ENCODE peak calls at places on chromosomes 2 and 18, in nine cellular contexts. F, X, Z, I, G, M, J, T and L are unnamed samples.

GRCh38 chr2:46735108-46735691 is 180.4 kb downstream of the MCFD2 start:
- DNase-seq in F (no peak), X (no peak), Z (no peak), I (no peak), G (no peak), M (no peak), J (no peak), T (no peak), L (no peak)

GRCh38 chr2:179595284-179595683 is 266.1 kb downstream of the ZNF385B start:
- DNase-seq in F (no peak), X (no peak), Z (no peak), I (no peak), G (no peak), M (no peak), J (no peak), T (no peak), L (no peak)

GRCh38 chr2:181683518-181684453 is 3.5 kb upstream of the NEUROD1 start:
- DNase-seq in F (peak), X (no peak), Z (no peak), I (peak), G (no peak), M (no peak), J (no peak), T (peak), L (no peak)

GRCh38 chr2:25690058-25690457 is 16.7 kb upstream of the DTNB start:
- DNase-seq in F (no peak), X (no peak), Z (no peak), I (no peak), G (peak), M (no peak), J (no peak), T (no peak), L (no peak)

GRCh38 chr2:201261471-201261870 is 1.1 kb downstream of the CASP8 start:
- DNase-seq in F (no peak), X (no peak), Z (peak), I (no peak), G (no peak), M (no peak), J (no peak), T (no peak), L (no peak)

GRCh38 chr2:109209412-109209811 is 80.4 kb downstream of the SH3RF3 start:
- DNase-seq in F (no peak), X (no peak), Z (no peak), I (peak), G (no peak), M (no peak), J (no peak), T (no peak), L (no peak)

GRCh38 chr2:144256996-144257707 is 262.8 kb downstream of the ZEB2 start:
- DNase-seq in F (no peak), X (no peak), Z (no peak), I (no peak), G (no peak), M (no peak), J (no peak), T (no peak), L (no peak)

GRCh38 chr18:25247725-25248124 is 104.2 kb downstream of the ZNF521 start:
- DNase-seq in F (no peak), X (no peak), Z (no peak), I (no peak), G (no peak), M (no peak), J (no peak), T (no peak), L (no peak)

GRCh38 chr2:202149953-202150352 is 76.9 kb downstream of the KIAA2012 start:
- DNase-seq in F (no peak), X (no peak), Z (no peak), I (no peak), G (no peak), M (no peak), J (no peak), T (no peak), L (no peak)

GRCh38 chr18:69949538-69949936 is 1.9 kb upstream of the CD226 start:
- DNase-seq in F (no peak), X (no peak), Z (no peak), I (no peak), G (no peak), M (no peak), J (no peak), T (no peak), L (no peak)

GRCh38 chr2:230868151-230868946 is 3.6 kb downstream of the ITM2C start:
- DNase-seq in F (no peak), X (no peak), Z (peak), I (no peak), G (peak), M (peak), J (no peak), T (no peak), L (no peak)

GRCh38 chr2:108921096-108922030 is 67.7 kb downstream of the EDAR start:
- DNase-seq in F (no peak), X (peak), Z (peak), I (peak), G (peak), M (no peak), J (no peak), T (no peak), L (no peak)

GRCh38 chr2:237315170-237315880 is 98.6 kb downstream of the COL6A3 start:
- DNase-seq in F (peak), X (peak), Z (peak), I (peak), G (peak), M (peak), J (peak), T (no peak), L (peak)

GRCh38 chr18:48997985-48998831 is 47.4 kb upstream of the SMAD7 start:
- DNase-seq in F (peak), X (peak), Z (no peak), I (peak), G (no peak), M (peak), J (peak), T (peak), L (no peak)

GRCh38 chr2:7594211-7594610 is 677.0 kb downstream of the RNF144A start:
- DNase-seq in F (no peak), X (no peak), Z (no peak), I (no peak), G (no peak), M (no peak), J (no peak), T (no peak), L (no peak)

GRCh38 chr18:21064347-21064746 is 47.3 kb downstream of the ROCK1 start:
- DNase-seq in F (no peak), X (no peak), Z (no peak), I (no peak), G (no peak), M (no peak), J (no peak), T (no peak), L (no peak)

GRCh38 chr2:39127973-39128372 is 7.1 kb upstream of the SOS1 start:
- DNase-seq in F (no peak), X (no peak), Z (peak), I (no peak), G (no peak), M (no peak), J (no peak), T (no peak), L (no peak)

GRCh38 chr2:75488157-75488556 is 72.6 kb downstream of the EVA1A start:
- DNase-seq in F (no peak), X (no peak), Z (no peak), I (no peak), G (no peak), M (no peak), J (no peak), T (no peak), L (no peak)

GRCh38 chr2:8729939-8730338 is 48.1 kb downstream of the ID2 start:
- DNase-seq in F (no peak), X (peak), Z (no peak), I (no peak), G (no peak), M (peak), J (peak), T (no peak), L (no peak)

GRCh38 chr2:64840419-64840818 is 148.8 kb upstream of the SLC1A4 start:
- DNase-seq in F (no peak), X (no peak), Z (no peak), I (no peak), G (no peak), M (no peak), J (no peak), T (no peak), L (no peak)

GRCh38 chr2:215692387-215693079 is 256.7 kb upstream of the FN1 start:
- DNase-seq in F (no peak), X (no peak), Z (no peak), I (no peak), G (no peak), M (no peak), J (no peak), T (no peak), L (no peak)

GRCh38 chr2:26691881-26692813 is at the start of gene KCNK3:
- DNase-seq in F (peak), X (peak), Z (peak), I (peak), G (peak), M (peak), J (peak), T (peak), L (peak)

GRCh38 chr18:12048827-12049175 is 44.8 kb upstream of the ANKRD62 start:
- DNase-seq in F (no peak), X (no peak), Z (no peak), I (no peak), G (no peak), M (no peak), J (no peak), T (no peak), L (no peak)

GRCh38 chr2:133476931-133477613 is 91.2 kb downstream of the NCKAP5 start:
- DNase-seq in F (no peak), X (no peak), Z (no peak), I (no peak), G (no peak), M (no peak), J (no peak), T (no peak), L (no peak)

GRCh38 chr2:48397846-48398245 is 132.1 kb upstream of the STON1 start:
- DNase-seq in F (no peak), X (no peak), Z (no peak), I (no peak), G (no peak), M (no peak), J (no peak), T (no peak), L (no peak)

GRCh38 chr2:189362283-189362682 is 79.0 kb upstream of the WDR75 start:
- DNase-seq in F (no peak), X (no peak), Z (no peak), I (no peak), G (no peak), M (no peak), J (no peak), T (no peak), L (no peak)

GRCh38 chr18:8623549-8624106 is 14.4 kb downstream of the RAB12 start:
- DNase-seq in F (no peak), X (peak), Z (peak), I (no peak), G (no peak), M (peak), J (peak), T (no peak), L (no peak)

GRCh38 chr18:54129448-54130134 is 94.9 kb downstream of the MBD2 start:
- DNase-seq in F (no peak), X (no peak), Z (no peak), I (no peak), G (no peak), M (no peak), J (no peak), T (no peak), L (no peak)

GRCh38 chr2:221588306-221588985 is 16.3 kb upstream of the EPHA4 start:
- DNase-seq in F (no peak), X (no peak), Z (no peak), I (no peak), G (no peak), M (no peak), J (no peak), T (no peak), L (no peak)

GRCh38 chr2:36951574-36951973 is 14.8 kb downstream of the STRN start:
- DNase-seq in F (no peak), X (no peak), Z (no peak), I (no peak), G (no peak), M (no peak), J (no peak), T (no peak), L (no peak)

GRCh38 chr2:164792316-164793127 is 49.1 kb downstream of the COBLL1 start:
- DNase-seq in F (no peak), X (no peak), Z (no peak), I (no peak), G (no peak), M (no peak), J (no peak), T (no peak), L (no peak)

GRCh38 chr2:193088026-193088425 is 893.3 kb upstream of the TMEFF2 start:
- DNase-seq in F (no peak), X (no peak), Z (no peak), I (no peak), G (no peak), M (no peak), J (no peak), T (no peak), L (no peak)

GRCh38 chr2:236240228-236240990 is 23.8 kb downstream of the ASB18 start:
- DNase-seq in F (no peak), X (no peak), Z (no peak), I (no peak), G (no peak), M (no peak), J (peak), T (no peak), L (no peak)

GRCh38 chr2:105487142-105488069 is 88.6 kb upstream of the FHL2 start:
- DNase-seq in F (no peak), X (no peak), Z (no peak), I (no peak), G (no peak), M (no peak), J (peak), T (no peak), L (no peak)

GRCh38 chr2:195682077-195682476 is 25.1 kb downstream of the SLC39A10 start:
- DNase-seq in F (no peak), X (no peak), Z (no peak), I (no peak), G (no peak), M (no peak), J (no peak), T (no peak), L (no peak)

GRCh38 chr18:78527984-78528383 is 451.6 kb upstream of the SALL3 start:
- DNase-seq in F (no peak), X (no peak), Z (no peak), I (no peak), G (no peak), M (no peak), J (no peak), T (no peak), L (no peak)
- H3K27ac ChIP-seq in F (no peak), X (no peak), Z (no peak), I (no peak), G (no peak), M (no peak), J (no peak), T (no peak), L (no peak)

GRCh38 chr18:59694824-59695223 is 2.4 kb downstream of the CCBE1 start:
- DNase-seq in F (no peak), X (no peak), Z (no peak), I (no peak), G (no peak), M (no peak), J (no peak), T (no peak), L (no peak)
- H3K27ac ChIP-seq in F (no peak), X (no peak), Z (peak), I (peak), G (no peak), M (no peak), J (no peak), T (no peak), L (no peak)

GRCh38 chr2:120134263-120134662 is 88.9 kb downstream of the TMEM185B start:
- DNase-seq in F (no peak), X (no peak), Z (no peak), I (no peak), G (no peak), M (no peak), J (no peak), T (peak), L (no peak)
- H3K27ac ChIP-seq in F (no peak), X (no peak), Z (no peak), I (no peak), G (no peak), M (no peak), J (no peak), T (peak), L (no peak)

GRCh38 chr2:43180901-43181300 is 45.5 kb downstream of the ZFP36L2 start:
- DNase-seq in F (no peak), X (no peak), Z (no peak), I (no peak), G (no peak), M (no peak), J (no peak), T (no peak), L (no peak)

GRCh38 chr2:43176449-43176848 is 50.0 kb downstream of the ZFP36L2 start:
- DNase-seq in F (no peak), X (no peak), Z (no peak), I (no peak), G (no peak), M (no peak), J (no peak), T (no peak), L (no peak)

GRCh38 chr2:43179947-43180346 is 46.5 kb downstream of the ZFP36L2 start:
- DNase-seq in F (no peak), X (no peak), Z (no peak), I (no peak), G (no peak), M (no peak), J (no peak), T (no peak), L (no peak)

GRCh38 chr2:43178602-43179542 is 47.5 kb downstream of the ZFP36L2 start:
- DNase-seq in F (no peak), X (peak), Z (peak), I (peak), G (peak), M (peak), J (peak), T (peak), L (peak)

DNA sequence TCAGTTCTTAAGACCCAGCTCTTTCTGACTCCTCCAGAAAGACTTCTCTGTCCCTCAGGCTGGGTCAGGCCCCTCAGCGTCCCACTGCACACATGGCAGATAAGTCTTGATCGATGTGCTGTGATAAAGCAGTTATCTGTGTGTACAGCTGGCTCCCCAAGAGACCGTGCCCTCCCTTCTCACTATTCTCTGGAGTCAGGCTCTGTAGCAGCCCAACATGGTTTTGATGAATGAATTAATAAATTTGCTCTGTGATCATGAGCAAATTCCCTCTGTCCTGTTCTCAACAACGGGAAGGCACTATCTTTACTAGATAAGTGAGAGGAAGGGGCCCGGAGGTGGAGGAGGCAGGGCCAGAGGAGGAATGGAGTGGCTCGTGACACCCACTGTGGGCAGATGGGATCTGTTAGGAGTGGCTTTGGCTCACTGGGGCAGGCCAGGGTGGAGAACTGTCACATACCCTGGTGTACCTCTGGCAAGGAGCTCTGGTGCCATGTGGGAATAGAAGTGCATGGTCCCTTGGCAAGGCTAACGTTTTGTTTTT is 48.3 kb downstream of the ZFP36L2 start:
- DNase-seq in F (no peak), X (no peak), Z (peak), I (no peak), G (no peak), M (no peak), J (no peak), T (no peak), L (no peak)
- H3K27ac ChIP-seq in F (peak), X (peak), Z (peak), I (peak), G (peak), M (peak), J (peak), T (peak), L (no peak)